ENCODE peak calls at places on chromosome 7, in six cellular contexts. I is effector memory CD4-positive, alpha-beta T cell; T is stimulated activated naive B cell treated with anti-CD40 and anti-IgM and Interleukin-4, amounts not matched to agents 10 μg/mL and 1 μg/mL and 100 μg/mL, for 72 hours; B is lower leg skin; H is hepatocyte; J is cerebellar cortex. Q is an unnamed sample.

GRCh38 chr7:957418-958220 is 3.1 kb upstream of the ADAP1 start:
- DNase-seq in J (no peak), B (peak; percentile 86), H (no peak), I (no peak), T (no peak), Q (no peak)

GRCh38 chr7:8881916-8882315 is 448.5 kb downstream of the NXPH1 start:
- DNase-seq in B (no peak), I (no peak), H (no peak), T (no peak), J (no peak), Q (no peak)

GRCh38 chr7:101486056-101486763 is 123.5 kb downstream of the COL26A1 start:
- DNase-seq in J (no peak), B (no peak), I (no peak), H (peak; percentile 62), T (no peak), Q (no peak)

GRCh38 chr7:41708621-41709358 is 5.9 kb upstream of the INHBA start:
- DNase-seq in B (no peak), H (no peak), I (no peak), J (no peak), T (no peak), Q (no peak)

GRCh38 chr7:148327379-148327778 is 263.2 kb upstream of the C7orf33 start:
- DNase-seq in J (no peak), H (peak; percentile 49), B (no peak), T (no peak), I (no peak), Q (no peak)

GRCh38 chr7:157021071-157021891 is 10.8 kb upstream of the MNX1 start:
- DNase-seq in H (no peak), I (no peak), B (peak; percentile 73), T (no peak), J (no peak), Q (no peak)

GRCh38 chr7:27189560-27190283 is 4.7 kb upstream of the HOXA11 start:
- DNase-seq in I (no peak), T (no peak), H (no peak), J (no peak), B (peak; percentile 80), Q (no peak)

GRCh38 chr7:85529197-85529596 is 342.3 kb upstream of the SEMA3D start:
- DNase-seq in I (no peak), J (no peak), B (no peak), H (peak; percentile 31), T (no peak), Q (no peak)

GRCh38 chr7:121328508-121329459 is at the start of gene WNT16:
- DNase-seq in J (no peak), H (no peak), T (peak; percentile 60), I (no peak), B (no peak), Q (no peak)

GRCh38 chr7:101308245-101309085 is 13.1 kb downstream of the IFT22 start:
- DNase-seq in T (peak; percentile 14), B (no peak), H (peak; percentile 89), I (no peak), J (peak; percentile 76), Q (no peak)

GRCh38 chr7:104826140-104826539 is 187.9 kb upstream of the KMT2E start:
- DNase-seq in B (peak; percentile 70), I (no peak), H (no peak), J (no peak), T (no peak), Q (no peak)

GRCh38 chr7:55132890-55133551 is 114.2 kb downstream of the EGFR start:
- DNase-seq in I (no peak), H (peak; percentile 84), B (peak; percentile 90), T (no peak), J (no peak), Q (no peak)

Q was measured in T-helper 1 cell.